ENCODE peak calls at places on chromosome 2, in ten cellular contexts. B is keratinocyte, D is AG09319, X is AG10803, J is kidney, P is astrocyte of the spinal cord, K is GM10248, Y is fibroblast of the aortic adventitia, G is heart right ventricle, L is hepatocyte. T is an unnamed sample.

GRCh38 chr2:227447606-227448005 is 24.4 kb upstream of the AGFG1 start:
- DNase-seq in B (no peak), D (no peak), X (peak), J (no peak), P (peak), K (no peak), Y (peak), G (no peak), L (no peak), T (no peak)

GRCh38 chr2:131046580-131047274 is 46.5 kb downstream of the FAM168B start:
- DNase-seq in B (no peak), D (no peak), X (no peak), J (peak), P (no peak), K (no peak), Y (no peak), G (peak), L (no peak), T (no peak)

GRCh38 chr2:73291461-73292315 is 1.7 kb downstream of the EGR4 start:
- DNase-seq in B (no peak), D (no peak), X (no peak), J (peak), P (no peak), K (no peak), Y (no peak), G (peak), L (no peak), T (no peak)

GRCh38 chr2:220503446-220503845 is 876.0 kb downstream of the SLC4A3 start:
- DNase-seq in B (no peak), D (no peak), X (no peak), J (no peak), P (no peak), K (no peak), Y (no peak), G (no peak), L (no peak), T (no peak)

GRCh38 chr2:189018636-189019035 is 44.5 kb downstream of the COL3A1 start:
- DNase-seq in B (no peak), D (no peak), X (peak), J (no peak), P (peak), K (no peak), Y (peak), G (no peak), L (no peak), T (no peak)

GRCh38 chr2:217291259-217291658 is 431.4 kb upstream of the TNP1 start:
- DNase-seq in B (no peak), D (no peak), X (no peak), J (no peak), P (no peak), K (no peak), Y (no peak), G (no peak), L (peak), T (no peak)

GRCh38 chr2:208183937-208184336 is 5.9 kb downstream of the C2orf80 start:
- DNase-seq in B (no peak), D (no peak), X (no peak), J (no peak), P (no peak), K (no peak), Y (no peak), G (no peak), L (no peak), T (no peak)

GRCh38 chr2:241617431-241618154 is 19.4 kb downstream of the THAP4 start:
- DNase-seq in B (no peak), D (no peak), X (no peak), J (peak), P (peak), K (peak), Y (no peak), G (peak), L (peak), T (no peak)

GRCh38 chr2:132276571-132276981 is 114.8 kb upstream of the ANKRD30BL start:
- DNase-seq in B (no peak), D (no peak), X (no peak), J (no peak), P (no peak), K (no peak), Y (no peak), G (no peak), L (no peak), T (no peak)

GRCh38 chr2:77642339-77642738 is 120.2 kb upstream of the LRRTM4 start:
- DNase-seq in B (no peak), D (no peak), X (no peak), J (peak), P (no peak), K (no peak), Y (no peak), G (no peak), L (no peak), T (no peak)

GRCh38 chr2:65344689-65345088 is 87.7 kb downstream of the SPRED2 start:
- DNase-seq in B (no peak), D (no peak), X (no peak), J (no peak), P (no peak), K (no peak), Y (no peak), G (no peak), L (no peak), T (no peak)

GRCh38 chr2:174586896-174587295 is 10.7 kb downstream of the WIPF1 start:
- DNase-seq in B (no peak), D (no peak), X (peak), J (no peak), P (no peak), K (no peak), Y (no peak), G (no peak), L (no peak), T (no peak)

GRCh38 chr2:54599326-54599710 is 124.1 kb upstream of the EML6 start:
- DNase-seq in B (no peak), D (no peak), X (peak), J (no peak), P (no peak), K (no peak), Y (no peak), G (no peak), L (no peak), T (peak)

GRCh38 chr2:109379507-109379906 is 234.3 kb downstream of the SEPTIN10 start:
- DNase-seq in B (no peak), D (no peak), X (no peak), J (peak), P (peak), K (no peak), Y (no peak), G (no peak), L (no peak), T (no peak)

GRCh38 chr2:80560298-80560697 is 255.7 kb upstream of the LRRTM1 start:
- DNase-seq in B (no peak), D (no peak), X (no peak), J (no peak), P (no peak), K (no peak), Y (no peak), G (no peak), L (no peak), T (no peak)

GRCh38 chr2:190023860-190024259 is 38.7 kb downstream of the MSTN start:
- DNase-seq in B (peak), D (no peak), X (peak), J (no peak), P (peak), K (peak), Y (peak), G (no peak), L (peak), T (peak)

GRCh38 chr2:85773692-85774091 is 19.9 kb downstream of the ATOH8 start:
- DNase-seq in B (no peak), D (no peak), X (no peak), J (peak), P (no peak), K (no peak), Y (no peak), G (no peak), L (no peak), T (no peak)

GRCh38 chr2:187656123-187656522 is 101.9 kb upstream of the TFPI start:
- DNase-seq in B (no peak), D (no peak), X (no peak), J (no peak), P (no peak), K (no peak), Y (no peak), G (no peak), L (no peak), T (no peak)

GRCh38 chr2:220556658-220557057 is 929.2 kb downstream of the SLC4A3 start:
- DNase-seq in B (no peak), D (no peak), X (peak), J (no peak), P (peak), K (no peak), Y (peak), G (no peak), L (no peak), T (no peak)

GRCh38 chr2:9574314-9574713 is 18.7 kb upstream of the ADAM17 start:
- DNase-seq in B (no peak), D (no peak), X (peak), J (no peak), P (no peak), K (no peak), Y (no peak), G (no peak), L (no peak), T (no peak)

GRCh38 chr2:142130111-142131015 is 453 bp downstream of the LRP1B start:
- DNase-seq in B (no peak), D (peak), X (peak), J (peak), P (peak), K (peak), Y (peak), G (peak), L (peak), T (peak)

GRCh38 chr2:183665403-183665802 is 541.2 kb downstream of the NUP35 start:
- DNase-seq in B (no peak), D (no peak), X (no peak), J (no peak), P (no peak), K (no peak), Y (no peak), G (no peak), L (no peak), T (no peak)

GRCh38 chr2:224584111-224584764 is 925 bp downstream of the CUL3 start:
- DNase-seq in B (no peak), D (no peak), X (peak), J (no peak), P (peak), K (peak), Y (peak), G (peak), L (peak), T (peak)

GRCh38 chr2:26000561-26001211 is 18.4 kb upstream of the KIF3C start:
- DNase-seq in B (no peak), D (no peak), X (no peak), J (no peak), P (no peak), K (no peak), Y (no peak), G (no peak), L (peak), T (peak)

GRCh38 chr2:135174049-135174801 is 122.1 kb downstream of the RAB3GAP1 start:
- DNase-seq in B (no peak), D (no peak), X (no peak), J (no peak), P (no peak), K (no peak), Y (no peak), G (no peak), L (no peak), T (no peak)

GRCh38 chr2:241570961-241571581 is 12.5 kb downstream of the BOK start:
- DNase-seq in B (no peak), D (no peak), X (no peak), J (peak), P (no peak), K (no peak), Y (no peak), G (no peak), L (no peak), T (no peak)

GRCh38 chr2:167862787-167863186 is 384.6 kb downstream of the STK39 start:
- DNase-seq in B (no peak), D (no peak), X (no peak), J (no peak), P (peak), K (no peak), Y (no peak), G (no peak), L (no peak), T (no peak)

GRCh38 chr2:50582164-50582563 is 449.8 kb downstream of the NRXN1 start:
- DNase-seq in B (no peak), D (no peak), X (no peak), J (no peak), P (no peak), K (no peak), Y (no peak), G (no peak), L (no peak), T (peak)

GRCh38 chr2:49914281-49914680 is 760.0 kb upstream of the FSHR start:
- DNase-seq in B (peak), D (no peak), X (peak), J (no peak), P (peak), K (no peak), Y (no peak), G (no peak), L (peak), T (peak)

GRCh38 chr2:199798881-199799580 is 52.0 kb downstream of the FTCDNL1 start:
- DNase-seq in B (no peak), D (no peak), X (peak), J (no peak), P (peak), K (no peak), Y (peak), G (peak), L (no peak), T (peak)

GRCh38 chr2:23478933-23479683 is 94.1 kb downstream of the KLHL29 start:
- DNase-seq in B (no peak), D (no peak), X (no peak), J (peak), P (no peak), K (no peak), Y (no peak), G (no peak), L (no peak), T (no peak)

GRCh38 chr2:54274781-54275242 is 18.8 kb upstream of the TSPYL6 start:
- DNase-seq in B (no peak), D (peak), X (peak), J (no peak), P (peak), K (no peak), Y (peak), G (no peak), L (no peak), T (no peak)

GRCh38 chr2:9883897-9884296 is 40.6 kb downstream of the TAF1B start:
- DNase-seq in B (no peak), D (no peak), X (no peak), J (no peak), P (no peak), K (no peak), Y (no peak), G (no peak), L (no peak), T (no peak)

GRCh38 chr2:41136966-41137494 is 685.1 kb upstream of the SLC8A1 start:
- DNase-seq in B (no peak), D (no peak), X (peak), J (no peak), P (peak), K (no peak), Y (peak), G (no peak), L (no peak), T (no peak)

GRCh38 chr2:8125741-8126691 is 555.8 kb upstream of the ID2 start:
- DNase-seq in B (no peak), D (no peak), X (no peak), J (no peak), P (no peak), K (no peak), Y (peak), G (peak), L (peak), T (no peak)

GRCh38 chr2:180394305-180394704 is 387.2 kb upstream of the CWC22 start:
- DNase-seq in B (no peak), D (no peak), X (no peak), J (no peak), P (peak), K (no peak), Y (no peak), G (no peak), L (no peak), T (no peak)
- TF ChIP-seq CTCF in B (no peak), D (no peak), X (no peak), J (no peak), P (no peak), K (no peak), Y (no peak), G (no peak), L (no peak), T (no peak)

DNA sequence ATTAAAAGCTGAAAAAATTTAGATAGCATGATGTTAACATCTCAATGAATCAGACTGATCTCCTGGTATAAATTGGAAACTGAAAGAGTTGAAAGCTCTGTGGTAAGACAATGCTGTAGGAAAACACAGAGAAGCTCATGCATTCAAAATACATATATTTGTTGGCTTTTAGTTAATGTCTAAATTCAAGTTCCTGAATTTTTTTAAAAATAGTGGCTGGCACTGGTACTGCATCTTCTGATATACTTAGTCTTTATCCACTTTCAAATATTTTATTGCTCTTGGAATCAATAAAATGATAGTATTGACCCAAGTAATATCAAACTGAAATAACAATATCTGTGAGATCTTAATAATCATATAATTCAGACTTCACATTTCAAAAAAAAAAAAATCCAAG is 151.4 kb upstream of the FIGN start:
- DNase-seq in B (no peak), D (no peak), X (no peak), J (no peak), P (no peak), K (no peak), Y (no peak), G (no peak), L (no peak), T (no peak)
- TF ChIP-seq CTCF in B (no peak), D (no peak), X (no peak), J (no peak), P (peak), K (no peak), Y (peak), G (no peak), L (peak), T (peak)

GRCh38 chr2:95207111-95207961 is at the start of gene ZNF892:
- DNase-seq in B (peak), D (peak), X (peak), J (peak), P (peak), K (peak), Y (peak), G (peak), L (peak), T (peak)
- TF ChIP-seq CTCF in B (peak), D (peak), X (peak), J (peak), P (peak), K (peak), Y (peak), G (peak), L (peak), T (no peak)

DNA sequence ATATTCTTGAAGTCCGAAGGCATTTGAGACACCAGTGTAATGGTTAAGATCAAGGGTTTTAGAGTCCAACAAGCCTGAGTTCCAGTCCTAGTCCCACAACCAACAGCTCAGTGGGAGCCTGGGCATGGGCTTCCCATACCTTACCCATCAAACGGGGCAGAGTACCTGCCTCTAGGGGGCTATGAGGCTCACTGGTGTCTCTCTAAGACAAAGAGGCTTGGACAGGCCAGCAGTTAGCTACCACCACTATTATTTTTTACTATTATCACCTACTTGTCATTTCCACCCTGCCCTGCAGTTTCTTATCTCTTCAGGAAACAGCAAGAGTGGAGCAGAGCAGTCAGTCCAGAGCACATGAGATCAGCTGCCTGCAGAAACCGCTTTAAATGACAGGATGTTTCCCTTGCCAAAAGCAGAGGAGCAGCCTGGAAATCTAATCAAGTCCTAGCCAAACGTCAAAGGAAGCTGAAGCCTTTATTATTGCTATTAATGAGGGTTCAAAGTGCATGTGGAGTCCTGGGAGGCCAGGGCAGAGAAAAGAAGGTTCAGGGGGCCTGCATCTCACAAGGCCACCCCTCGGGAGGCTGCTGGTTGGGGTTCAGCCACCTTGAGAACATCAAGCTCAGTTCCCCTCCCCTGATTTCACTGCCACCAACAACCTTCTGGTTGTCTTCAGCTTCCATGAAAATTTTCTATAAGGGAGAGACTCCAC is 66.6 kb downstream of the STPG4 start:
- DNase-seq in B (no peak), D (no peak), X (no peak), J (no peak), P (peak), K (no peak), Y (peak), G (no peak), L (no peak), T (no peak)
- TF ChIP-seq CTCF in B (peak), D (peak), X (no peak), J (no peak), P (peak), K (no peak), Y (peak), G (no peak), L (peak), T (no peak)

DNA sequence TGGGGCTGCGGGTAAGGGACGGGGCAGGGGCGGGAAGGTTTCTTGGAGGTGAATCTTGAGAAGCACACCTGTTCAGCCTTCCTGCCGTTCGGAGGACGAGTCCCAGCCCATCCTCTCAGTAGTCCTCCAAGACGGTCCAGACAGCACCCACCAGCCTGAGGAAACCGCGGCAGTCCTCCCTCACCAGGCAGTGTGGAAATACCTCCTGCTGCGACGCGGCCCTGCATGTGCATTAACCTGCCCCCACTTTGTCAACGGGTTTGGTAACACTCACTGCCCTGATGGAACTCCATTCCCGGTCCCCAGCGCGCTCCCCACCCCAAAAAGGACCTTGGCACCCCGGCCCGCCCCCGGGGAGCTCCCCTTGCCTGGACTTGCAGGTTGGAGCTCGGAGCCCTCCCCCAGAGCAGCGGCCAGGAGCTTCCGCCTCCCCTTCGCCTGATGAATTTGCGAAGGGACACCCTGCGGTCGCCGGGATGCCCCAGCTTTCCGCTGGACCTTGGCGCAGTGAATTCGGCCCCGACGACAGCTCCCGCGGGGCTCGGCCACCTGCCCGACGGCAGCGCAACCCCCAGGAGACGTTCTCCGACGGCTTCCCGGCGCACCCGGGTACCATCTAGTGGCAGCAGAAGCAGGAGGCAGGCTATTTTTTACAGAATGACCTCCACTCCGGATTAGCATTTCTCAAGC is 31.5 kb downstream of the ACVR1C start:
- DNase-seq in B (no peak), D (no peak), X (peak), J (peak), P (peak), K (peak), Y (peak), G (peak), L (peak), T (peak)
- TF ChIP-seq CTCF in B (peak), D (peak), X (peak), J (peak), P (peak), K (peak), Y (peak), G (peak), L (peak), T (no peak)